ENCODE peak calls at places on chromosomes 6 and 20, in four cellular contexts. T, L, D and O are unnamed samples.

GRCh38 chr6:106520711-106521367 is 108.5 kb downstream of the RTN4IP1 start:
- DNase-seq in L (peak), T (no peak), D (no peak), O (no peak)

GRCh38 chr6:37042139-37042538 is 36.7 kb downstream of the FGD2 start:
- DNase-seq in L (no peak), T (no peak), D (no peak), O (no peak)

GRCh38 chr6:43285415-43285814 is 12.6 kb upstream of the SLC22A7 start:
- DNase-seq in T (no peak), L (no peak), D (no peak), O (no peak)

GRCh38 chr20:49676581-49677291 is 36.9 kb downstream of the B4GALT5 start:
- DNase-seq in L (peak), T (no peak), D (no peak), O (no peak)

GRCh38 chr6:118468682-118469465 is 79.2 kb upstream of the PLN start:
- DNase-seq in D (no peak), L (no peak), T (no peak), O (no peak)

GRCh38 chr6:5142915-5143314 is 57.8 kb downstream of the PPP1R3G start:
- DNase-seq in L (no peak), D (no peak), T (no peak), O (no peak)

GRCh38 chr6:33425668-33426577 is 6.1 kb downstream of the SYNGAP1 start:
- DNase-seq in D (peak), T (peak), L (peak), O (peak)

GRCh38 chr6:148507774-148508173 is 165.1 kb downstream of the SASH1 start:
- DNase-seq in T (no peak), L (no peak), D (no peak), O (peak)

GRCh38 chr6:157668034-157668401 is 155.0 kb upstream of the SNX9 start:
- DNase-seq in T (no peak), D (no peak), L (no peak), O (no peak)

GRCh38 chr20:10665027-10665561 is 8.7 kb downstream of the JAG1 start:
- DNase-seq in D (no peak), T (no peak), L (no peak), O (no peak)

GRCh38 chr20:4726710-4727391 is 5.1 kb downstream of the PRND start:
- DNase-seq in T (peak), D (no peak), L (peak), O (no peak)

GRCh38 chr6:106973018-106973840 is 1.3 kb downstream of the CD24 start:
- DNase-seq in D (peak), T (no peak), L (peak), O (no peak)

GRCh38 chr6:100228437-100229424 is 234.7 kb upstream of the MCHR2 start:
- DNase-seq in D (peak), T (peak), L (peak), O (peak)

GRCh38 chr20:35286899-35287508 is 2.4 kb upstream of the EIF6 start:
- DNase-seq in D (no peak), T (no peak), L (no peak), O (no peak)

GRCh38 chr6:31822038-31822821 is 5.3 kb upstream of the HSPA1B start:
- DNase-seq in L (peak), D (peak), T (peak), O (peak)

GRCh38 chr6:147507162-147508072 is 1.1 kb upstream of the SAMD5 start:
- DNase-seq in L (peak), T (peak), D (peak), O (no peak)

GRCh38 chr20:62752671-62753501 is 43.4 kb upstream of the MRGBP start:
- DNase-seq in L (no peak), T (no peak), D (no peak), O (no peak)

GRCh38 chr20:5665417-5665816 is 84.8 kb upstream of the SHLD1 start:
- DNase-seq in D (no peak), L (no peak), T (no peak), O (no peak)

GRCh38 chr20:62737271-62737761 is 28.7 kb downstream of the NTSR1 start:
- DNase-seq in T (no peak), D (no peak), L (peak), O (no peak)

GRCh38 chr6:168105813-168106660 is 27.0 kb upstream of the FRMD1 start:
- DNase-seq in D (no peak), T (no peak), L (no peak), O (no peak)

GRCh38 chr6:13488015-13488895 is 855 bp upstream of the GFOD1 start:
- DNase-seq in L (peak), T (peak), D (no peak), O (peak)

GRCh38 chr20:4470375-4470774 is 251.3 kb upstream of the PRND start:
- DNase-seq in T (no peak), D (no peak), L (no peak), O (no peak)

GRCh38 chr20:42678895-42679294 is 510.8 kb downstream of the PTPRT start:
- DNase-seq in D (no peak), L (no peak), T (no peak), O (no peak)

GRCh38 chr6:1789092-1789491 is 179.4 kb downstream of the FOXC1 start:
- DNase-seq in L (no peak), T (no peak), D (no peak), O (no peak)

GRCh38 chr20:49230575-49231211 is 11.5 kb downstream of the DDX27 start:
- DNase-seq in D (no peak), L (peak), T (no peak), O (peak)

GRCh38 chr6:107118976-107119375 is 3.7 kb upstream of the BEND3 start:
- DNase-seq in L (no peak), D (no peak), T (no peak), O (no peak)

GRCh38 chr20:22716824-22717351 is 132.5 kb upstream of the FOXA2 start:
- DNase-seq in T (no peak), L (no peak), D (no peak), O (no peak)

GRCh38 chr6:142861711-142862110 is 83.3 kb downstream of the HIVEP2 start:
- DNase-seq in T (no peak), L (no peak), D (no peak), O (no peak)

GRCh38 chr20:8020314-8021079 is 936 bp upstream of the TMX4 start:
- DNase-seq in D (no peak), L (no peak), T (no peak), O (no peak)

GRCh38 chr20:57473246-57474042 is 51.5 kb downstream of the CTCFL start:
- DNase-seq in L (no peak), T (no peak), D (no peak), O (peak)

GRCh38 chr6:144438103-144438502 is 153.0 kb downstream of the UTRN start:
- DNase-seq in T (no peak), D (no peak), L (no peak), O (no peak)

GRCh38 chr20:37939701-37940151 is 36.8 kb downstream of the VSTM2L start:
- DNase-seq in L (no peak), T (no peak), D (no peak), O (no peak)

GRCh38 chr6:65746302-65746701 is 39.3 kb upstream of the EYS start:
- DNase-seq in T (no peak), D (no peak), L (no peak), O (no peak)

GRCh38 chr20:38649275-38649891 is 47.8 kb downstream of the ARHGAP40 start:
- DNase-seq in T (no peak), L (no peak), D (no peak), O (no peak)

GRCh38 chr20:6473197-6473596 is 294.3 kb upstream of the BMP2 start:
- DNase-seq in T (no peak), D (no peak), L (no peak), O (no peak)

GRCh38 chr6:124433369-124434064 is 528.7 kb upstream of the RNF217 start:
- DNase-seq in L (no peak), D (no peak), T (no peak), O (no peak)

GRCh38 chr6:77511860-77512259 is 48.6 kb upstream of the HTR1B start:
- DNase-seq in L (no peak), T (no peak), D (no peak), O (no peak)

GRCh38 chr20:17619351-17620093 is 49.6 kb downstream of the DSTN start:
- DNase-seq in D (no peak), L (peak), T (peak), O (peak)

GRCh38 chr20:46312945-46313861 is 4.9 kb upstream of the CDH22 start:
- DNase-seq in T (no peak), L (no peak), D (no peak), O (no peak)
- H3K4me3 ChIP-seq in T (no peak), L (no peak), D (no peak), O (no peak)

GRCh38 chr20:1474325-1474724 is 7.7 kb upstream of the NSFL1C start:
- DNase-seq in T (no peak), D (no peak), L (no peak), O (no peak)

GRCh38 chr20:1472556-1473243 is 6.1 kb upstream of the NSFL1C start:
- DNase-seq in D (no peak), T (no peak), L (no peak), O (no peak)

GRCh38 chr20:1474817-1475603 is 8.4 kb upstream of the NSFL1C start:
- DNase-seq in L (no peak), D (no peak), T (no peak), O (no peak)

GRCh38 chr20:1473244-1473635 is 6.6 kb upstream of the NSFL1C start:
- DNase-seq in T (no peak), D (no peak), L (no peak), O (no peak)

DNA sequence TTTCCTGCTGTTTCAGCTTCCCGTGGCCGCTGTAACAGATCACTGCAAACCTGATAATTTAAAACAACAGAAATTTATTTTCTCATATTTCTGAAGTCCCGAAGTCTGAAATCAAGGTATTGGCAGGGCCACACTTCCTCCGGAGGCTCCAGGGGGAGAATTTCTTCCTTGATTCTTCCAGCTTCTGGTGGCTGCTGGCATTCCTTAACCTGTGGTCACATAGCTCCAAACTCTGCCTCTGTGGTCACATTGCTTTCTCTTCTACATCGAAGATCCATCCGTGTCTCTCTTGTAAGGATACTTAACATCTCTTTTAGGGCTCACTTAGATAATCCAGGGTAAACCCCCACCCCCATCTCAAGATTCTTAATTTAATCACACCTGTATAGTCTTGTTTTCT is 7.2 kb upstream of the NSFL1C start:
- DNase-seq in T (no peak), D (no peak), L (no peak), O (no peak)
- H3K27ac ChIP-seq in T (no peak), D (no peak), L (no peak), O (no peak)

GRCh38 chr20:33884633-33885032 is 73.5 kb downstream of the CHMP4B start:
- DNase-seq in T (no peak), L (no peak), D (no peak), O (no peak)
- H3K4me3 ChIP-seq in T (no peak), L (no peak), D (no peak), O (no peak)

GRCh38 chr6:3665608-3666007 is 85.9 kb downstream of the PXDC1 start:
- DNase-seq in T (no peak), D (no peak), L (no peak), O (no peak)

GRCh38 chr6:3663081-3663480 is 88.4 kb downstream of the PXDC1 start:
- DNase-seq in D (no peak), T (no peak), L (no peak), O (no peak)

GRCh38 chr6:3661390-3661789 is 90.1 kb downstream of the PXDC1 start:
- DNase-seq in D (no peak), T (no peak), L (no peak), O (no peak)

GRCh38 chr6:3664641-3665041 is 86.9 kb downstream of the PXDC1 start:
- DNase-seq in T (no peak), L (no peak), D (no peak), O (no peak)

DNA sequence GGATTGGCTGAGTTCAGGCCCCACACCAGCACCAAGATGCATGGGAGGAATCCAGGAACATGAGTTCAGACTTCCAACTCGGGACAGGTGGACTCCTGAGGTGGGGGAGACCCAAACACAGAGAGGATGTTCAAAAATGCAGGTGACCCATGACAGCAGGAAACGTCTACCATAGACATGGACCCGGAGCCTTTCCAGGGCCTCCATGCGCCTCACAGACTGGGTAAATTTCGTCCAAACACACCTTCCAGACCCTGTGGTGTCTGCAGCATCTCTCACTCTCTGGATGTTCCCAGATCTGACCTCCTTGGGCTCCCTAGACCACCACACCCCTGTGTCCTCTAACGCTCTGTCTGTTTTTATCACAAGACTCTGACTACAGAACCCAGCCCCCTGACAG is 87.7 kb downstream of the PXDC1 start:
- DNase-seq in D (no peak), T (no peak), L (no peak), O (no peak)
- H3K27ac ChIP-seq in D (no peak), T (no peak), L (no peak), O (peak)